ENCODE peak calls at places on chromosomes 6 and 20, in eight cellular contexts. V is MCF 10A, D is foreskin fibroblast, Z is ovary, T is heart right ventricle, O is MM.1S, X is foreskin keratinocyte, S is GM10248. R is an unnamed sample.

GRCh38 chr6:156729248-156729647 is 47.9 kb upstream of the ARID1B start:
- DNase-seq in V (peak), D (peak), Z (no peak), T (no peak), O (peak), X (peak), S (no peak), R (no peak)

GRCh38 chr6:123997223-123997622 is 193.6 kb downstream of the NKAIN2 start:
- DNase-seq in V (no peak), D (no peak), Z (no peak), T (no peak), O (no peak), X (no peak), S (no peak), R (no peak)

GRCh38 chr20:59737816-59738215 is 133.5 kb downstream of the PHACTR3 start:
- DNase-seq in V (no peak), D (no peak), Z (no peak), T (no peak), O (no peak), X (no peak), S (no peak), R (no peak)

GRCh38 chr6:119148825-119149525 is 70.5 kb upstream of the FAM184A start:
- DNase-seq in V (no peak), D (no peak), Z (no peak), T (no peak), O (no peak), X (peak), S (no peak), R (no peak)

GRCh38 chr6:37092851-37093727 is 76.9 kb upstream of the PIM1 start:
- DNase-seq in V (no peak), D (no peak), Z (no peak), T (no peak), O (no peak), X (no peak), S (no peak), R (no peak)

GRCh38 chr6:33375143-33375649 is 16.4 kb upstream of the KIFC1 start:
- DNase-seq in V (peak), D (peak), Z (peak), T (peak), O (no peak), X (no peak), S (no peak), R (no peak)

GRCh38 chr6:122947355-122947754 is 48.7 kb upstream of the CLVS2 start:
- DNase-seq in V (peak), D (no peak), Z (no peak), T (no peak), O (peak), X (no peak), S (peak), R (no peak)

GRCh38 chr20:61254881-61255589 is 3.0 kb downstream of the CDH4 start:
- DNase-seq in V (peak), D (peak), Z (no peak), T (no peak), O (no peak), X (peak), S (no peak), R (no peak)

GRCh38 chr6:168035661-168036616 is 38.5 kb downstream of the KIF25 start:
- DNase-seq in V (peak), D (no peak), Z (no peak), T (no peak), O (no peak), X (no peak), S (no peak), R (no peak)

GRCh38 chr6:164016056-164016455 is 601.5 kb downstream of the QKI start:
- DNase-seq in V (no peak), D (no peak), Z (no peak), T (no peak), O (no peak), X (no peak), S (no peak), R (no peak)

GRCh38 chr6:140462495-140463311 is 1088.3 kb upstream of the CITED2 start:
- DNase-seq in V (peak), D (peak), Z (no peak), T (no peak), O (no peak), X (peak), S (no peak), R (no peak)

GRCh38 chr6:17334265-17334664 is 53.1 kb downstream of the RBM24 start:
- DNase-seq in V (peak), D (peak), Z (no peak), T (no peak), O (no peak), X (no peak), S (no peak), R (no peak)

GRCh38 chr20:20014659-20015058 is 2.5 kb upstream of the NAA20 start:
- DNase-seq in V (peak), D (no peak), Z (no peak), T (no peak), O (no peak), X (no peak), S (no peak), R (no peak)

GRCh38 chr20:50820515-50821256 is 25.8 kb downstream of the BCAS4 start:
- DNase-seq in V (no peak), D (no peak), Z (no peak), T (no peak), O (no peak), X (no peak), S (no peak), R (no peak)

GRCh38 chr6:76702187-76702586 is 629.7 kb upstream of the IMPG1 start:
- DNase-seq in V (no peak), D (no peak), Z (no peak), T (no peak), O (no peak), X (no peak), S (no peak), R (no peak)

GRCh38 chr6:51273228-51273961 is 454.7 kb downstream of the TFAP2B start:
- DNase-seq in V (no peak), D (no peak), Z (no peak), T (no peak), O (no peak), X (no peak), S (no peak), R (no peak)

GRCh38 chr6:24428615-24429014 is 25.9 kb downstream of the MRS2 start:
- DNase-seq in V (peak), D (peak), Z (no peak), T (no peak), O (no peak), X (no peak), S (no peak), R (no peak)

GRCh38 chr20:17896247-17896723 is 72.3 kb downstream of the SNX5 start:
- DNase-seq in V (no peak), D (no peak), Z (no peak), T (no peak), O (no peak), X (no peak), S (no peak), R (no peak)

GRCh38 chr20:47950557-47951283 is 165.4 kb upstream of the SULF2 start:
- DNase-seq in V (no peak), D (no peak), Z (no peak), T (no peak), O (no peak), X (no peak), S (no peak), R (no peak)

GRCh38 chr6:31356216-31356945 is 598 bp downstream of the HLA-B start:
- DNase-seq in V (peak), D (no peak), Z (peak), T (peak), O (peak), X (no peak), S (peak), R (no peak)

GRCh38 chr6:25279748-25280616 is 808 bp downstream of the CARMIL1 start:
- DNase-seq in V (peak), D (no peak), Z (peak), T (peak), O (peak), X (no peak), S (peak), R (peak)

GRCh38 chr6:33356295-33356694 is 35.3 kb upstream of the KIFC1 start:
- DNase-seq in V (no peak), D (no peak), Z (no peak), T (no peak), O (no peak), X (no peak), S (no peak), R (no peak)

GRCh38 chr6:131756039-131756438 is 45.2 kb upstream of the CTAGE9 start:
- DNase-seq in V (no peak), D (no peak), Z (no peak), T (no peak), O (no peak), X (no peak), S (no peak), R (no peak)

GRCh38 chr20:23049933-23050838 is 714 bp upstream of the THBD start:
- DNase-seq in V (peak), D (peak), Z (peak), T (peak), O (no peak), X (peak), S (no peak), R (peak)

GRCh38 chr6:142485256-142485655 is 183.4 kb downstream of the ADGRG6 start:
- DNase-seq in V (peak), D (peak), Z (no peak), T (no peak), O (no peak), X (no peak), S (no peak), R (no peak)
- TF ChIP-seq CTCF in V (no peak), D (no peak), Z (no peak), T (no peak), O (no peak), X (no peak), S (no peak), R (no peak)

DNA sequence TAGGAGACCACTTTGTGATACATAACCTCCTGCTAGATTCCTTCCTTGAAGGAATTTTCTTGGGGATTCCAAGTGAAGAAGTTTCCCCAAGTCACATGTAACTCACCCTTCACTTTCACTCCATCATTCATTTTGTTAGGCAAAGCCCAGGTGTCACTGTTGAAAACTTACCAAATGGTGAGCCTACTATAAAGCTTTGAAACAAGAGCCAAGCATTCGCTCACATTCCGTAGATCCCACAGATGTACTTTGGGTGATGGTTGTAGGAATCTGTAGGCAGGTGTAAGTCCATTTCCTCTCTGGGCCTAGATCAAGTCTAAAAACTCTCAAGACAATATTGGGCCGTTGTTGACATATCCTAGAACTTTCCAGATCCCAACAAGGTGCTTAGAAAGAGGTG is 74.1 kb downstream of the PRDM1 start:
- DNase-seq in V (no peak), D (no peak), Z (no peak), T (no peak), O (peak), X (no peak), S (no peak), R (no peak)
- TF ChIP-seq CTCF in V (no peak), D (no peak), Z (no peak), T (no peak), O (no peak), X (no peak), S (no peak), R (no peak)

GRCh38 chr6:111799576-111800467 is 73.4 kb downstream of the FYN start:
- DNase-seq in V (no peak), D (no peak), Z (no peak), T (no peak), O (no peak), X (no peak), S (no peak), R (no peak)
- TF ChIP-seq CTCF in V (no peak), D (no peak), Z (no peak), T (no peak), O (no peak), X (peak), S (peak), R (peak)

GRCh38 chr6:15248451-15249370 is 2.8 kb downstream of the JARID2 start:
- DNase-seq in V (peak), D (peak), Z (peak), T (peak), O (peak), X (peak), S (peak), R (peak)

GRCh38 chr6:15249371-15250019 is 3.6 kb downstream of the JARID2 start:
- DNase-seq in V (peak), D (no peak), Z (no peak), T (no peak), O (no peak), X (no peak), S (no peak), R (no peak)

GRCh38 chr6:15246217-15247211 is 645 bp downstream of the JARID2 start:
- DNase-seq in V (peak), D (no peak), Z (no peak), T (no peak), O (peak), X (no peak), S (no peak), R (no peak)

GRCh38 chr6:15247214-15247749 is 1.4 kb downstream of the JARID2 start:
- DNase-seq in V (no peak), D (no peak), Z (no peak), T (no peak), O (no peak), X (no peak), S (no peak), R (no peak)

GRCh38 chr6:15247750-15248450 is 2.0 kb downstream of the JARID2 start:
- DNase-seq in V (peak), D (no peak), Z (peak), T (peak), O (peak), X (peak), S (peak), R (peak)
- TF ChIP-seq CTCF in V (peak), D (no peak), Z (no peak), T (peak), O (no peak), X (peak), S (peak), R (peak)

GRCh38 chr6:43575772-43576551 is at the start of the genes POLH and XPO5:
- DNase-seq in V (peak), D (peak), Z (peak), T (peak), O (peak), X (peak), S (peak), R (peak)
- TF ChIP-seq CTCF in V (peak), D (no peak), Z (no peak), T (peak), O (peak), X (peak), S (peak), R (no peak)

GRCh38 chr20:574297-574942 is 30.8 kb upstream of the CSNK2A1 start:
- DNase-seq in V (no peak), D (no peak), Z (no peak), T (peak), O (no peak), X (no peak), S (no peak), R (no peak)

GRCh38 chr20:576156-576555 is 32.6 kb upstream of the CSNK2A1 start:
- DNase-seq in V (no peak), D (no peak), Z (no peak), T (no peak), O (no peak), X (no peak), S (no peak), R (no peak)

GRCh38 chr20:575230-575629 is 31.6 kb upstream of the CSNK2A1 start:
- DNase-seq in V (no peak), D (no peak), Z (no peak), T (no peak), O (no peak), X (no peak), S (no peak), R (no peak)

GRCh38 chr20:573414-574296 is 30.1 kb upstream of the CSNK2A1 start:
- DNase-seq in V (no peak), D (no peak), Z (no peak), T (no peak), O (no peak), X (no peak), S (no peak), R (no peak)

DNA sequence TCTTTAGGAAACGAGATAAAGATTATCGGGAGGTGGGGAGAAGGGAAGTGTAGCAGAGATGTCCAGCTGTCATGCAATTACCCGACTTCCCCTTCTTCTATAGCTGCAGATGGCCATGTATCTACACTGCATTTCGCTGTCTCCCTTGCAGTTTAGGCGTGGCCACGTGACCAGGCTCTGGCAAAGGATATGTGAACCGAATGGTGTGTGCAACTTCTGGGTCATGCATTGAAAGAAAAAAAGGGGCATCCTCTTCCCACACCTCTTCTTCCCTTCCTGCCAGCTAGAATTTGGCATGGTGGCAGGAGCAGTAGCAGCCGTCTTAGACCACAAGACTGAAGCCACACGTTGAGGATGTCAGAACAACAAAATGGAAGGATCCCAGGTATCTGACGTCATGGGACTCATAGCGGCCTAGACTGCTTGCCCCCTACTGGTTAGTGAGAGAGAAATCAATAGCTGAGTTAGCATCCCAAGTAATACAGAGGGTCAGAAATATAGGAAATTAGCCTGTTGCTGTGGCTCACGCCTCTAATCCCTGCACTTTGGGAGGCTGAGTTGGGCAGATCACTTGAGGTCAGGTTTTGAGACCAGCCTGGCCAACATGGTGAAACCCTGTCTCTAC is 32.8 kb downstream of the TCF15 start:
- DNase-seq in V (peak), D (peak), Z (no peak), T (no peak), O (no peak), X (no peak), S (no peak), R (no peak)
- TF ChIP-seq CTCF in V (no peak), D (peak), Z (no peak), T (no peak), O (no peak), X (peak), S (no peak), R (peak)

GRCh38 chr6:158506577-158506976 is 53.3 kb upstream of the TMEM181 start:
- DNase-seq in V (no peak), D (no peak), Z (no peak), T (no peak), O (no peak), X (no peak), S (no peak), R (peak)
- TF ChIP-seq CTCF in V (no peak), D (peak), Z (no peak), T (no peak), O (no peak), X (peak), S (no peak), R (peak)

DNA sequence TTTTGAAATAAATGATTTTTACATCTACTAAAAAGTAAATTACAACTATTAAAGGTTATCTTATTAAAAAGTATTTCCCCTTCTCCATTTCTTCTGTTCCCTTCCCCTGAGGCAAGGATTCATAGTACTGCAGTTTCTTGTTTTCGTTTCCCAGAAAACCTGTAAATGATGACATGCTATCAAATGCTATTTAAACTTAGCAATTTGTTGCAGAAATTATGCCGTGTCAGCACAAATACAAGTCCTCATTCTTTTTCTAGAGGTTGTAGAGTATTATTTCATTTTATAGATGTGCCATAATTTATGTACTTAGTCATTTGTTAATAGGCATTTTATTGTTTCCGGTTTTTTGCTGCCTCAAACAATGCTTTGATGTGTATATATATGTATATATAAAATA is 268.4 kb downstream of the PLCB1 start:
- DNase-seq in V (no peak), D (no peak), Z (no peak), T (no peak), O (no peak), X (no peak), S (no peak), R (no peak)
- TF ChIP-seq CTCF in V (no peak), D (no peak), Z (no peak), T (no peak), O (no peak), X (no peak), S (no peak), R (no peak)

DNA sequence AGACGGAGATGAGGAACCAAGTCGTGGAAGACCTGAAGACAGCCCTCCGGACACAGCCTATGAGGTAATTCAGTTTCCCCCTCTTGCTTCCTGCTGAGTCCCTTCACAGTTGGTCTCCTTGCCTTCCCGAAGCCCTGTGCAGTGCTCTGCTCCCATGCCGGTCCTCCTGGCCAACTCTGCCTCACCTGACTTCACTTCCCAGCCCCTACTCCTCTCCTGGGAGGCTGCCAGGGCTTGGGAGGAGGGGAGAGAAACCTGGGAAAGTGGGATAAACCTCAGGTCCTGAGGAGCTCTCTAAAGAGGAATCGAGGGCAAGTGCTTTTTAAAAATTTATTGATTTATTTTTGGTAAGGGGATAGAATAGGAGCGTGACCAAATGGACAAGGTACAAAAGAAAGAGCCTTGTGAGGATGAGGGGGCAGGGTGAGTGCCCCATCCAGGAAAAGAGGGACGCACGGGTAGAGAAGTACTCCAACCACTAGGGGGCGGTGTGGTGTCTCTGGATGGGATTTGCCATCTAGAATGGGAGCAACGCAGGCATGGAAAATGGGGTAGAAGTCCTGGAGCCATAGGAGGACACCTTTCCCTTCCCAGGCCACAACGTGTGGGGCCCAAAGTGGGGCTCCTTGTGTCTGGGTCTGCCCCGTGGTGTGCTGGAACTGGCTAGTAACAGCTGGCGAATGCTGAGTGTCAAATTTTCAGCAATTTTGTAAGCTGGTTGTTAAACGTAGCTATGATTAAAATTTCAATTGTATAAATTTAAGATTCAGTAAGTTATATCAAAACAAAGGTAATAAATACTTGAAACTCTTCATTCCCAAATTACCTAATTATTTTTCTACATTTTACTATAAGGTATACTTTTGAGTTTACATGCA is 69.0 kb downstream of the MOCS1 start:
- DNase-seq in V (peak), D (peak), Z (peak), T (peak), O (peak), X (no peak), S (peak), R (peak)
- TF ChIP-seq CTCF in V (peak), D (peak), Z (peak), T (peak), O (peak), X (peak), S (peak), R (peak)

R was measured in progenitor cell of endocrine pancreas.